ENCODE peak calls at places on chromosomes 4 and X, in eight cellular contexts. One of them, this sample, is unnamed.
A peak's percentile ranks its signal among the peaks of the same experiment; 100 is the strongest.

GRCh38 chr4:34181891-34182290 is 2062.4 kb downstream of the ARAP2 start:
- DNase-seq in stimulated activated CD8-positive, alpha-beta memory T cell treated with anti-CD3 and anti-CD28 coated beads, Interleukin-7, amount 100 ng/mL, for 1 hour: no peak
- DNase-seq in bronchial epithelial cell: peak; percentile 86
- DNase-seq in LoVo: no peak
- DNase-seq in A172: peak; percentile 39
- DNase-seq in HS-5: no peak
- DNase-seq in Caki2: no peak
- DNase-seq in T47D: no peak
- DNase-seq in this sample: peak; percentile 13

GRCh38 chr4:7391637-7392437 is 42.9 kb downstream of the PSAPL1 start:
- DNase-seq in stimulated activated CD8-positive, alpha-beta memory T cell treated with anti-CD3 and anti-CD28 coated beads, Interleukin-7, amount 100 ng/mL, for 1 hour: no peak
- DNase-seq in bronchial epithelial cell: no peak
- DNase-seq in LoVo: no peak
- DNase-seq in A172: no peak
- DNase-seq in HS-5: no peak
- DNase-seq in Caki2: no peak
- DNase-seq in T47D: no peak
- DNase-seq in this sample: no peak

GRCh38 chrX:41085883-41086626 is 810 bp downstream of the USP9X start:
- DNase-seq in stimulated activated CD8-positive, alpha-beta memory T cell treated with anti-CD3 and anti-CD28 coated beads, Interleukin-7, amount 100 ng/mL, for 1 hour: peak; percentile 11
- DNase-seq in bronchial epithelial cell: peak; percentile 35
- DNase-seq in LoVo: peak; percentile 9
- DNase-seq in A172: peak; percentile 46
- DNase-seq in HS-5: no peak
- DNase-seq in Caki2: peak; percentile 67
- DNase-seq in T47D: peak; percentile 64
- DNase-seq in this sample: no peak

GRCh38 chrX:9611436-9612145 is 146.7 kb downstream of the TBL1X start:
- DNase-seq in stimulated activated CD8-positive, alpha-beta memory T cell treated with anti-CD3 and anti-CD28 coated beads, Interleukin-7, amount 100 ng/mL, for 1 hour: no peak
- DNase-seq in bronchial epithelial cell: no peak
- DNase-seq in LoVo: no peak
- DNase-seq in A172: peak; percentile 80
- DNase-seq in HS-5: no peak
- DNase-seq in Caki2: no peak
- DNase-seq in T47D: no peak
- DNase-seq in this sample: no peak

GRCh38 chrX:47166126-47166525 is 21.1 kb downstream of the RBM10 start:
- DNase-seq in stimulated activated CD8-positive, alpha-beta memory T cell treated with anti-CD3 and anti-CD28 coated beads, Interleukin-7, amount 100 ng/mL, for 1 hour: no peak
- DNase-seq in bronchial epithelial cell: no peak
- DNase-seq in LoVo: no peak
- DNase-seq in A172: no peak
- DNase-seq in HS-5: no peak
- DNase-seq in Caki2: no peak
- DNase-seq in T47D: no peak
- DNase-seq in this sample: no peak

GRCh38 chrX:45767021-45767491 is 566.4 kb upstream of the DIPK2B start:
- DNase-seq in stimulated activated CD8-positive, alpha-beta memory T cell treated with anti-CD3 and anti-CD28 coated beads, Interleukin-7, amount 100 ng/mL, for 1 hour: no peak
- DNase-seq in bronchial epithelial cell: peak; percentile 61
- DNase-seq in LoVo: no peak
- DNase-seq in A172: peak; percentile 58
- DNase-seq in HS-5: no peak
- DNase-seq in Caki2: no peak
- DNase-seq in T47D: no peak
- DNase-seq in this sample: no peak

GRCh38 chr4:6962211-6963041 is 52.8 kb downstream of the TBC1D14 start:
- DNase-seq in stimulated activated CD8-positive, alpha-beta memory T cell treated with anti-CD3 and anti-CD28 coated beads, Interleukin-7, amount 100 ng/mL, for 1 hour: no peak
- DNase-seq in bronchial epithelial cell: no peak
- DNase-seq in LoVo: no peak
- DNase-seq in A172: no peak
- DNase-seq in HS-5: no peak
- DNase-seq in Caki2: no peak
- DNase-seq in T47D: no peak
- DNase-seq in this sample: no peak

GRCh38 chrX:44400588-44400987 is 57.1 kb upstream of the EFHC2 start:
- DNase-seq in stimulated activated CD8-positive, alpha-beta memory T cell treated with anti-CD3 and anti-CD28 coated beads, Interleukin-7, amount 100 ng/mL, for 1 hour: no peak
- DNase-seq in bronchial epithelial cell: peak; percentile 95
- DNase-seq in LoVo: peak; percentile 31
- DNase-seq in A172: peak; percentile 62
- DNase-seq in HS-5: peak; percentile 78
- DNase-seq in Caki2: peak; percentile 32
- DNase-seq in T47D: no peak
- DNase-seq in this sample: peak; percentile 64

GRCh38 chr4:83112678-83113428 is 1.7 kb downstream of the PLAC8 start:
- DNase-seq in stimulated activated CD8-positive, alpha-beta memory T cell treated with anti-CD3 and anti-CD28 coated beads, Interleukin-7, amount 100 ng/mL, for 1 hour: no peak
- DNase-seq in bronchial epithelial cell: no peak
- DNase-seq in LoVo: peak; percentile 16
- DNase-seq in A172: no peak
- DNase-seq in HS-5: no peak
- DNase-seq in Caki2: no peak
- DNase-seq in T47D: peak; percentile 44
- DNase-seq in this sample: no peak

GRCh38 chr4:73872331-73873108 is 3.3 kb downstream of the CXCL1 start:
- DNase-seq in stimulated activated CD8-positive, alpha-beta memory T cell treated with anti-CD3 and anti-CD28 coated beads, Interleukin-7, amount 100 ng/mL, for 1 hour: no peak
- DNase-seq in bronchial epithelial cell: peak; percentile 38
- DNase-seq in LoVo: no peak
- DNase-seq in A172: no peak
- DNase-seq in HS-5: no peak
- DNase-seq in Caki2: no peak
- DNase-seq in T47D: no peak
- DNase-seq in this sample: no peak

GRCh38 chr4:173852775-173853174 is 322.7 kb upstream of the HAND2 start:
- DNase-seq in stimulated activated CD8-positive, alpha-beta memory T cell treated with anti-CD3 and anti-CD28 coated beads, Interleukin-7, amount 100 ng/mL, for 1 hour: no peak
- DNase-seq in bronchial epithelial cell: no peak
- DNase-seq in LoVo: no peak
- DNase-seq in A172: peak; percentile 40
- DNase-seq in HS-5: no peak
- DNase-seq in Caki2: no peak
- DNase-seq in T47D: peak; percentile 32
- DNase-seq in this sample: no peak

GRCh38 chrX:138929905-138930304 is 218.4 kb upstream of the FGF13 start:
- DNase-seq in stimulated activated CD8-positive, alpha-beta memory T cell treated with anti-CD3 and anti-CD28 coated beads, Interleukin-7, amount 100 ng/mL, for 1 hour: no peak
- DNase-seq in bronchial epithelial cell: no peak
- DNase-seq in LoVo: no peak
- DNase-seq in A172: no peak
- DNase-seq in HS-5: no peak
- DNase-seq in Caki2: no peak
- DNase-seq in T47D: no peak
- DNase-seq in this sample: no peak

GRCh38 chrX:87299563-87300160 is 217.9 kb upstream of the KLHL4 start:
- DNase-seq in stimulated activated CD8-positive, alpha-beta memory T cell treated with anti-CD3 and anti-CD28 coated beads, Interleukin-7, amount 100 ng/mL, for 1 hour: no peak
- DNase-seq in bronchial epithelial cell: peak; percentile 11
- DNase-seq in LoVo: peak; percentile 0
- DNase-seq in A172: no peak
- DNase-seq in HS-5: no peak
- DNase-seq in Caki2: no peak
- DNase-seq in T47D: peak; percentile 38
- DNase-seq in this sample: no peak

GRCh38 chr4:8077181-8078108 is 81.2 kb downstream of the ABLIM2 start:
- DNase-seq in stimulated activated CD8-positive, alpha-beta memory T cell treated with anti-CD3 and anti-CD28 coated beads, Interleukin-7, amount 100 ng/mL, for 1 hour: no peak
- DNase-seq in bronchial epithelial cell: no peak
- DNase-seq in LoVo: no peak
- DNase-seq in A172: no peak
- DNase-seq in HS-5: no peak
- DNase-seq in Caki2: no peak
- DNase-seq in T47D: no peak
- DNase-seq in this sample: no peak

GRCh38 chrX:4674028-4674782 is 960.8 kb upstream of the PRKX start:
- DNase-seq in stimulated activated CD8-positive, alpha-beta memory T cell treated with anti-CD3 and anti-CD28 coated beads, Interleukin-7, amount 100 ng/mL, for 1 hour: no peak
- DNase-seq in bronchial epithelial cell: peak; percentile 71
- DNase-seq in LoVo: no peak
- DNase-seq in A172: peak; percentile 25
- DNase-seq in HS-5: no peak
- DNase-seq in Caki2: no peak
- DNase-seq in T47D: peak; percentile 28
- DNase-seq in this sample: no peak

GRCh38 chr4:169604131-169604900 is 8.1 kb downstream of the NEK1 start:
- DNase-seq in stimulated activated CD8-positive, alpha-beta memory T cell treated with anti-CD3 and anti-CD28 coated beads, Interleukin-7, amount 100 ng/mL, for 1 hour: no peak
- DNase-seq in bronchial epithelial cell: peak; percentile 82
- DNase-seq in LoVo: no peak
- DNase-seq in A172: peak; percentile 57
- DNase-seq in HS-5: no peak
- DNase-seq in Caki2: peak; percentile 50
- DNase-seq in T47D: no peak
- DNase-seq in this sample: no peak

GRCh38 chr4:111268769-111269414 is 646.0 kb upstream of the PITX2 start:
- DNase-seq in stimulated activated CD8-positive, alpha-beta memory T cell treated with anti-CD3 and anti-CD28 coated beads, Interleukin-7, amount 100 ng/mL, for 1 hour: no peak
- DNase-seq in bronchial epithelial cell: no peak
- DNase-seq in LoVo: peak; percentile 7
- DNase-seq in A172: peak; percentile 59
- DNase-seq in HS-5: no peak
- DNase-seq in Caki2: no peak
- DNase-seq in T47D: no peak
- DNase-seq in this sample: no peak

GRCh38 chrX:113470166-113470565 is 629.5 kb upstream of the AMOT start:
- DNase-seq in stimulated activated CD8-positive, alpha-beta memory T cell treated with anti-CD3 and anti-CD28 coated beads, Interleukin-7, amount 100 ng/mL, for 1 hour: no peak
- DNase-seq in bronchial epithelial cell: no peak
- DNase-seq in LoVo: no peak
- DNase-seq in A172: no peak
- DNase-seq in HS-5: no peak
- DNase-seq in Caki2: no peak
- DNase-seq in T47D: no peak
- DNase-seq in this sample: no peak

GRCh38 chr4:61200991-61201526 is 933 bp downstream of the ADGRL3 start:
- DNase-seq in stimulated activated CD8-positive, alpha-beta memory T cell treated with anti-CD3 and anti-CD28 coated beads, Interleukin-7, amount 100 ng/mL, for 1 hour: no peak
- DNase-seq in bronchial epithelial cell: no peak
- DNase-seq in LoVo: no peak
- DNase-seq in A172: no peak
- DNase-seq in HS-5: no peak
- DNase-seq in Caki2: no peak
- DNase-seq in T47D: no peak
- DNase-seq in this sample: no peak

GRCh38 chr4:88382621-88383020 is 4.0 kb downstream of the HERC6 start:
- DNase-seq in stimulated activated CD8-positive, alpha-beta memory T cell treated with anti-CD3 and anti-CD28 coated beads, Interleukin-7, amount 100 ng/mL, for 1 hour: no peak
- DNase-seq in bronchial epithelial cell: peak; percentile 5
- DNase-seq in LoVo: no peak
- DNase-seq in A172: peak; percentile 3
- DNase-seq in HS-5: no peak
- DNase-seq in Caki2: peak; percentile 68
- DNase-seq in T47D: no peak
- DNase-seq in this sample: no peak

GRCh38 chrX:47540754-47541538 is 20.1 kb upstream of the ARAF start:
- DNase-seq in stimulated activated CD8-positive, alpha-beta memory T cell treated with anti-CD3 and anti-CD28 coated beads, Interleukin-7, amount 100 ng/mL, for 1 hour: no peak
- DNase-seq in bronchial epithelial cell: peak; percentile 80
- DNase-seq in LoVo: peak; percentile 74
- DNase-seq in A172: peak; percentile 91
- DNase-seq in HS-5: peak; percentile 63
- DNase-seq in Caki2: peak; percentile 83
- DNase-seq in T47D: peak; percentile 95
- DNase-seq in this sample: peak; percentile 78

GRCh38 chrX:146278381-146278780 is 460.8 kb downstream of the SLITRK2 start:
- DNase-seq in stimulated activated CD8-positive, alpha-beta memory T cell treated with anti-CD3 and anti-CD28 coated beads, Interleukin-7, amount 100 ng/mL, for 1 hour: no peak
- DNase-seq in bronchial epithelial cell: peak; percentile 0
- DNase-seq in LoVo: no peak
- DNase-seq in A172: peak; percentile 4
- DNase-seq in HS-5: no peak
- DNase-seq in Caki2: no peak
- DNase-seq in T47D: peak; percentile 4
- DNase-seq in this sample: no peak

GRCh38 chrX:38882894-38883620 is 81.8 kb downstream of the MID1IP1 start:
- DNase-seq in stimulated activated CD8-positive, alpha-beta memory T cell treated with anti-CD3 and anti-CD28 coated beads, Interleukin-7, amount 100 ng/mL, for 1 hour: no peak
- DNase-seq in bronchial epithelial cell: peak; percentile 94
- DNase-seq in LoVo: peak; percentile 14
- DNase-seq in A172: peak; percentile 81
- DNase-seq in HS-5: peak; percentile 78
- DNase-seq in Caki2: no peak
- DNase-seq in T47D: no peak
- DNase-seq in this sample: peak; percentile 48

GRCh38 chr4:127870688-127871087 is 10.0 kb upstream of the PLK4 start:
- DNase-seq in stimulated activated CD8-positive, alpha-beta memory T cell treated with anti-CD3 and anti-CD28 coated beads, Interleukin-7, amount 100 ng/mL, for 1 hour: no peak
- DNase-seq in bronchial epithelial cell: peak; percentile 79
- DNase-seq in LoVo: no peak
- DNase-seq in A172: peak; percentile 65
- DNase-seq in HS-5: no peak
- DNase-seq in Caki2: no peak
- DNase-seq in T47D: peak; percentile 40
- DNase-seq in this sample: no peak

GRCh38 chr4:182478475-182478874 is 235.3 kb downstream of the TENM3 start:
- DNase-seq in stimulated activated CD8-positive, alpha-beta memory T cell treated with anti-CD3 and anti-CD28 coated beads, Interleukin-7, amount 100 ng/mL, for 1 hour: no peak
- DNase-seq in bronchial epithelial cell: peak; percentile 42
- DNase-seq in LoVo: peak; percentile 62
- DNase-seq in A172: peak; percentile 28
- DNase-seq in HS-5: peak; percentile 23
- DNase-seq in Caki2: no peak
- DNase-seq in T47D: peak; percentile 39
- DNase-seq in this sample: peak; percentile 16

GRCh38 chrX:69362889-69363288 is 141.2 kb upstream of the NALF2 start:
- DNase-seq in stimulated activated CD8-positive, alpha-beta memory T cell treated with anti-CD3 and anti-CD28 coated beads, Interleukin-7, amount 100 ng/mL, for 1 hour: no peak
- DNase-seq in bronchial epithelial cell: no peak
- DNase-seq in LoVo: no peak
- DNase-seq in A172: no peak
- DNase-seq in HS-5: peak; percentile 45
- DNase-seq in Caki2: no peak
- DNase-seq in T47D: no peak
- DNase-seq in this sample: no peak

GRCh38 chr4:2276581-2277325 is 14.8 kb upstream of the MXD4 start:
- DNase-seq in stimulated activated CD8-positive, alpha-beta memory T cell treated with anti-CD3 and anti-CD28 coated beads, Interleukin-7, amount 100 ng/mL, for 1 hour: no peak
- DNase-seq in bronchial epithelial cell: no peak
- DNase-seq in LoVo: no peak
- DNase-seq in A172: no peak
- DNase-seq in HS-5: no peak
- DNase-seq in Caki2: no peak
- DNase-seq in T47D: no peak
- DNase-seq in this sample: no peak

GRCh38 chr4:146058531-146058930 is 117.0 kb upstream of the LSM6 start:
- DNase-seq in stimulated activated CD8-positive, alpha-beta memory T cell treated with anti-CD3 and anti-CD28 coated beads, Interleukin-7, amount 100 ng/mL, for 1 hour: no peak
- DNase-seq in bronchial epithelial cell: no peak
- DNase-seq in LoVo: no peak
- DNase-seq in A172: no peak
- DNase-seq in HS-5: no peak
- DNase-seq in Caki2: no peak
- DNase-seq in T47D: no peak
- DNase-seq in this sample: no peak

GRCh38 chr4:157992038-157992706 is 180.7 kb downstream of the GASK1B start:
- DNase-seq in stimulated activated CD8-positive, alpha-beta memory T cell treated with anti-CD3 and anti-CD28 coated beads, Interleukin-7, amount 100 ng/mL, for 1 hour: no peak
- DNase-seq in bronchial epithelial cell: peak; percentile 73
- DNase-seq in LoVo: peak; percentile 62
- DNase-seq in A172: peak; percentile 75
- DNase-seq in HS-5: peak; percentile 44
- DNase-seq in Caki2: peak; percentile 50
- DNase-seq in T47D: peak; percentile 66
- DNase-seq in this sample: peak; percentile 73

This sample was measured in HCT116.